ENCODE peak calls at places on chromosomes 13 and 19, in eight cellular contexts. One of them, this sample, is unnamed.

GRCh38 chr19:4327252-4327876 is 11.3 kb downstream of the STAP2 start:
- DNase-seq in brain microvascular endothelial cell: peak; percentile 82
- DNase-seq in pancreas: peak; percentile 78
- DNase-seq in CD4-positive, alpha-beta T cell: peak; percentile 70
- DNase-seq in fibroblast of lung: peak; percentile 22
- DNase-seq in ovary: peak; percentile 94
- DNase-seq in right atrium auricular region: peak; percentile 85
- DNase-seq in thoracic aorta: no peak
- DNase-seq in this sample: no peak

GRCh38 chr13:52736891-52737290 is 2.7 kb downstream of the CNMD start:
- DNase-seq in brain microvascular endothelial cell: no peak
- DNase-seq in pancreas: no peak
- DNase-seq in CD4-positive, alpha-beta T cell: no peak
- DNase-seq in fibroblast of lung: no peak
- DNase-seq in ovary: no peak
- DNase-seq in right atrium auricular region: no peak
- DNase-seq in thoracic aorta: no peak
- DNase-seq in this sample: no peak

GRCh38 chr19:32041681-32042292 is 303.6 kb upstream of the ZNF507 start:
- DNase-seq in brain microvascular endothelial cell: peak; percentile 10
- DNase-seq in pancreas: peak; percentile 49
- DNase-seq in CD4-positive, alpha-beta T cell: no peak
- DNase-seq in fibroblast of lung: peak; percentile 69
- DNase-seq in ovary: peak; percentile 84
- DNase-seq in right atrium auricular region: no peak
- DNase-seq in thoracic aorta: no peak
- DNase-seq in this sample: no peak

GRCh38 chr13:53622431-53622830 is 593.8 kb downstream of the OLFM4 start:
- DNase-seq in brain microvascular endothelial cell: no peak
- DNase-seq in pancreas: no peak
- DNase-seq in CD4-positive, alpha-beta T cell: no peak
- DNase-seq in fibroblast of lung: no peak
- DNase-seq in ovary: no peak
- DNase-seq in right atrium auricular region: no peak
- DNase-seq in thoracic aorta: no peak
- DNase-seq in this sample: no peak

GRCh38 chr13:30713133-30713532 is 22.2 kb upstream of the ALOX5AP start:
- DNase-seq in brain microvascular endothelial cell: no peak
- DNase-seq in pancreas: no peak
- DNase-seq in CD4-positive, alpha-beta T cell: no peak
- DNase-seq in fibroblast of lung: no peak
- DNase-seq in ovary: no peak
- DNase-seq in right atrium auricular region: peak; percentile 79
- DNase-seq in thoracic aorta: no peak
- DNase-seq in this sample: no peak

GRCh38 chr19:35120898-35121297 is 5.3 kb downstream of the FXYD3 start:
- DNase-seq in brain microvascular endothelial cell: no peak
- DNase-seq in pancreas: no peak
- DNase-seq in CD4-positive, alpha-beta T cell: no peak
- DNase-seq in fibroblast of lung: no peak
- DNase-seq in ovary: no peak
- DNase-seq in right atrium auricular region: no peak
- DNase-seq in thoracic aorta: no peak
- DNase-seq in this sample: no peak

GRCh38 chr13:103772576-103772975 is 706.4 kb upstream of the SLC10A2 start:
- DNase-seq in brain microvascular endothelial cell: no peak
- DNase-seq in pancreas: no peak
- DNase-seq in CD4-positive, alpha-beta T cell: no peak
- DNase-seq in fibroblast of lung: no peak
- DNase-seq in ovary: no peak
- DNase-seq in right atrium auricular region: no peak
- DNase-seq in thoracic aorta: no peak
- DNase-seq in this sample: no peak

GRCh38 chr13:26971990-26972888 is 199.4 kb downstream of the USP12 start:
- DNase-seq in brain microvascular endothelial cell: no peak
- DNase-seq in pancreas: peak; percentile 59
- DNase-seq in CD4-positive, alpha-beta T cell: peak; percentile 11
- DNase-seq in fibroblast of lung: peak; percentile 25
- DNase-seq in ovary: no peak
- DNase-seq in right atrium auricular region: no peak
- DNase-seq in thoracic aorta: no peak
- DNase-seq in this sample: no peak

GRCh38 chr13:77514336-77514726 is 21.2 kb upstream of the SCEL start:
- DNase-seq in brain microvascular endothelial cell: no peak
- DNase-seq in pancreas: no peak
- DNase-seq in CD4-positive, alpha-beta T cell: no peak
- DNase-seq in fibroblast of lung: no peak
- DNase-seq in ovary: no peak
- DNase-seq in right atrium auricular region: no peak
- DNase-seq in thoracic aorta: no peak
- DNase-seq in this sample: no peak

GRCh38 chr13:74761794-74762193 is 627.6 kb upstream of the KLF12 start:
- DNase-seq in brain microvascular endothelial cell: peak; percentile 13
- DNase-seq in pancreas: no peak
- DNase-seq in CD4-positive, alpha-beta T cell: no peak
- DNase-seq in fibroblast of lung: no peak
- DNase-seq in ovary: no peak
- DNase-seq in right atrium auricular region: no peak
- DNase-seq in thoracic aorta: no peak
- DNase-seq in this sample: no peak

GRCh38 chr19:40298026-40298425 is 12.9 kb upstream of the AKT2 start:
- DNase-seq in brain microvascular endothelial cell: no peak
- DNase-seq in pancreas: no peak
- DNase-seq in CD4-positive, alpha-beta T cell: no peak
- DNase-seq in fibroblast of lung: no peak
- DNase-seq in ovary: no peak
- DNase-seq in right atrium auricular region: no peak
- DNase-seq in thoracic aorta: no peak
- DNase-seq in this sample: no peak

GRCh38 chr13:110676057-110676510 is 29.8 kb downstream of the CARS2 start:
- DNase-seq in brain microvascular endothelial cell: no peak
- DNase-seq in pancreas: no peak
- DNase-seq in CD4-positive, alpha-beta T cell: no peak
- DNase-seq in fibroblast of lung: no peak
- DNase-seq in ovary: no peak
- DNase-seq in right atrium auricular region: no peak
- DNase-seq in thoracic aorta: no peak
- DNase-seq in this sample: no peak

GRCh38 chr19:980133-980998 is 3.8 kb upstream of the WDR18 start:
- DNase-seq in brain microvascular endothelial cell: no peak
- DNase-seq in pancreas: peak; percentile 54
- DNase-seq in CD4-positive, alpha-beta T cell: no peak
- DNase-seq in fibroblast of lung: no peak
- DNase-seq in ovary: no peak
- DNase-seq in right atrium auricular region: no peak
- DNase-seq in thoracic aorta: no peak
- DNase-seq in this sample: no peak

GRCh38 chr13:110226051-110226562 is 80.8 kb downstream of the COL4A1 start:
- DNase-seq in brain microvascular endothelial cell: peak; percentile 50
- DNase-seq in pancreas: no peak
- DNase-seq in CD4-positive, alpha-beta T cell: no peak
- DNase-seq in fibroblast of lung: peak; percentile 79
- DNase-seq in ovary: no peak
- DNase-seq in right atrium auricular region: no peak
- DNase-seq in thoracic aorta: no peak
- DNase-seq in this sample: no peak

GRCh38 chr13:42039457-42039945 is 8.9 kb upstream of the DGKH start:
- DNase-seq in brain microvascular endothelial cell: no peak
- DNase-seq in pancreas: no peak
- DNase-seq in CD4-positive, alpha-beta T cell: no peak
- DNase-seq in fibroblast of lung: no peak
- DNase-seq in ovary: no peak
- DNase-seq in right atrium auricular region: no peak
- DNase-seq in thoracic aorta: no peak
- DNase-seq in this sample: no peak
- TF ChIP-seq CTCF in brain microvascular endothelial cell: no peak
- TF ChIP-seq CTCF in pancreas: no peak
- TF ChIP-seq CTCF in CD4-positive, alpha-beta T cell: no peak
- TF ChIP-seq CTCF in fibroblast of lung: no peak
- TF ChIP-seq CTCF in ovary: no peak
- TF ChIP-seq CTCF in right atrium auricular region: no peak
- TF ChIP-seq CTCF in thoracic aorta: no peak
- TF ChIP-seq CTCF in this sample: peak; percentile 12

GRCh38 chr13:112057434-112057735 is 9.6 kb upstream of the SOX1 start:
- DNase-seq in brain microvascular endothelial cell: no peak
- DNase-seq in pancreas: no peak
- DNase-seq in CD4-positive, alpha-beta T cell: no peak
- DNase-seq in fibroblast of lung: no peak
- DNase-seq in ovary: no peak
- DNase-seq in right atrium auricular region: no peak
- DNase-seq in thoracic aorta: no peak
- DNase-seq in this sample: no peak
- H3K27me3 ChIP-seq in brain microvascular endothelial cell: peaks cover 93% of the 10 kb centered on the region
- H3K27me3 ChIP-seq in pancreas: peaks cover 38% of the 10 kb centered on the region
- H3K27me3 ChIP-seq in CD4-positive, alpha-beta T cell: peaks cover 99% of the 10 kb centered on the region
- H3K27me3 ChIP-seq in fibroblast of lung: peaks cover 55% of the 10 kb centered on the region
- H3K27me3 ChIP-seq in ovary: no peaks in the 10 kb centered on the region
- H3K27me3 ChIP-seq in right atrium auricular region: peaks cover 56% of the 10 kb centered on the region
- H3K27me3 ChIP-seq in thoracic aorta: peaks cover 10% of the 10 kb centered on the region
- H3K27me3 ChIP-seq in this sample: peaks cover 100% of the 10 kb centered on the region

DNA sequence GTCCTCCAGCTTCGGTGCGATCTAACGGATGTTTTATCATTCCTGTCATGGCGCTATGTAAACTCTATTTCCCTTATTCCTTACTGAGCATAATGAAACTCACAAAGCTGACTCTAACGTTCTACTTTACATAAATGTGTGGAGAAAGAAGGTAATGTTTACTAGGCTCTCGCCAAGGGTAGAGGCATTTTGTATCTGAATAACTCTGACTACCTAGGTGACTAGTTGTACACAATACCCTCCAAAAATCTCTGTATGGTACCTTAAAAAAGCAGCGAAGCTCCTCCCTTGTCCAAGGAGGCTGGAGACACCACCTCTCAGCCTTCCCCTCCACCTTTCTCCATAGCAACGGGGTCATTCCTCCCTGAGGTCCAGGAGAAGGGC is 316 bp upstream of the ZNF530 start:
- DNase-seq in brain microvascular endothelial cell: no peak
- DNase-seq in pancreas: no peak
- DNase-seq in CD4-positive, alpha-beta T cell: no peak
- DNase-seq in fibroblast of lung: no peak
- DNase-seq in ovary: no peak
- DNase-seq in right atrium auricular region: no peak
- DNase-seq in thoracic aorta: no peak
- DNase-seq in this sample: no peak
- H3K27ac ChIP-seq in brain microvascular endothelial cell: no peak overlapping the region
- H3K27ac ChIP-seq in pancreas: no peak overlapping the region
- H3K27ac ChIP-seq in CD4-positive, alpha-beta T cell: peak overlapping the region; percentile 29
- H3K27ac ChIP-seq in fibroblast of lung: no peak overlapping the region
- H3K27ac ChIP-seq in ovary: no peak overlapping the region
- H3K27ac ChIP-seq in right atrium auricular region: peak overlapping the region; percentile 60
- H3K27ac ChIP-seq in thoracic aorta: no peak overlapping the region
- H3K27ac ChIP-seq in this sample: no peak overlapping the region

DNA sequence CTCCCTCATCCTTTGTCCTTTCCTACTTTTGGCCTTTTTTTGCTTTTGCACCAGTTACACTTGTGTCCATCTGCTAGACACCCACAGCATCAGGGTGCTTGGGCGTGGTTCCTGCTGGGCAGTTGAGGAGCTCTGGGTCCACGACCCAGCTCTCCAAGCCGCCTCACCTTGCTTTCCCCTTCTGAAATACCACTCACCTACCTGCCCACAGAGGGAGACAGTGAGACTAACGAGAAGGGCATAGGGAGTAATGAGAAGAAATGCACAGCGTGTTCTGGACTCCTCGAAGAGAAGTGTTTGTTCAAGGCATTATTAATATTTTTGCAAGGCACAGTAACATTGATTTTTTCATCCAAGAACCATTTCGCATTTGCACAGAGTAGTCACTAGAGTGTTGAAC is 92.9 kb downstream of the DNAJC15 start:
- DNase-seq in brain microvascular endothelial cell: no peak
- DNase-seq in pancreas: no peak
- DNase-seq in CD4-positive, alpha-beta T cell: no peak
- DNase-seq in fibroblast of lung: no peak
- DNase-seq in ovary: no peak
- DNase-seq in right atrium auricular region: no peak
- DNase-seq in thoracic aorta: no peak
- DNase-seq in this sample: no peak
- TF ChIP-seq CTCF in brain microvascular endothelial cell: no peak
- TF ChIP-seq CTCF in pancreas: no peak
- TF ChIP-seq CTCF in CD4-positive, alpha-beta T cell: no peak
- TF ChIP-seq CTCF in fibroblast of lung: no peak
- TF ChIP-seq CTCF in ovary: no peak
- TF ChIP-seq CTCF in right atrium auricular region: no peak
- TF ChIP-seq CTCF in thoracic aorta: no peak
- TF ChIP-seq CTCF in this sample: peak; percentile 5

GRCh38 chr13:95643009-95643408 is 1.5 kb downstream of the DZIP1 start:
- DNase-seq in brain microvascular endothelial cell: no peak
- DNase-seq in pancreas: no peak
- DNase-seq in CD4-positive, alpha-beta T cell: no peak
- DNase-seq in fibroblast of lung: no peak
- DNase-seq in ovary: no peak
- DNase-seq in right atrium auricular region: no peak
- DNase-seq in thoracic aorta: no peak
- DNase-seq in this sample: no peak

GRCh38 chr13:95643814-95644598 is 500 bp downstream of the DZIP1 start:
- DNase-seq in brain microvascular endothelial cell: peak; percentile 37
- DNase-seq in pancreas: peak; percentile 38
- DNase-seq in CD4-positive, alpha-beta T cell: no peak
- DNase-seq in fibroblast of lung: peak; percentile 56
- DNase-seq in ovary: peak; percentile 51
- DNase-seq in right atrium auricular region: no peak
- DNase-seq in thoracic aorta: no peak
- DNase-seq in this sample: peak; percentile 71

GRCh38 chr13:95643471-95643813 is 1.1 kb downstream of the DZIP1 start:
- DNase-seq in brain microvascular endothelial cell: peak; percentile 27
- DNase-seq in pancreas: peak; percentile 14
- DNase-seq in CD4-positive, alpha-beta T cell: no peak
- DNase-seq in fibroblast of lung: peak; percentile 60
- DNase-seq in ovary: peak; percentile 23
- DNase-seq in right atrium auricular region: no peak
- DNase-seq in thoracic aorta: no peak
- DNase-seq in this sample: no peak

GRCh38 chr13:95641961-95642621 is 2.4 kb downstream of the DZIP1 start:
- DNase-seq in brain microvascular endothelial cell: peak; percentile 31
- DNase-seq in pancreas: peak; percentile 45
- DNase-seq in CD4-positive, alpha-beta T cell: no peak
- DNase-seq in fibroblast of lung: peak; percentile 45
- DNase-seq in ovary: peak; percentile 43
- DNase-seq in right atrium auricular region: no peak
- DNase-seq in thoracic aorta: no peak
- DNase-seq in this sample: no peak

GRCh38 chr13:95644611-95645052 is at the start of gene DZIP1:
- DNase-seq in brain microvascular endothelial cell: peak; percentile 81
- DNase-seq in pancreas: peak; percentile 81
- DNase-seq in CD4-positive, alpha-beta T cell: no peak
- DNase-seq in fibroblast of lung: peak; percentile 87
- DNase-seq in ovary: peak; percentile 90
- DNase-seq in right atrium auricular region: peak; percentile 84
- DNase-seq in thoracic aorta: peak; percentile 15
- DNase-seq in this sample: peak; percentile 83
- H3K27me3 ChIP-seq in brain microvascular endothelial cell: no peaks in the 10 kb centered on the region
- H3K27me3 ChIP-seq in pancreas: no peaks in the 10 kb centered on the region
- H3K27me3 ChIP-seq in CD4-positive, alpha-beta T cell: peaks cover 41% of the 10 kb centered on the region
- H3K27me3 ChIP-seq in fibroblast of lung: no peaks in the 10 kb centered on the region
- H3K27me3 ChIP-seq in ovary: no peaks in the 10 kb centered on the region
- H3K27me3 ChIP-seq in right atrium auricular region: no peaks in the 10 kb centered on the region
- H3K27me3 ChIP-seq in thoracic aorta: no peaks in the 10 kb centered on the region
- H3K27me3 ChIP-seq in this sample: no peaks in the 10 kb centered on the region

GRCh38 chr13:42215578-42216421 is 56.2 kb upstream of the AKAP11 start:
- DNase-seq in brain microvascular endothelial cell: peak; percentile 38
- DNase-seq in pancreas: no peak
- DNase-seq in CD4-positive, alpha-beta T cell: no peak
- DNase-seq in fibroblast of lung: peak; percentile 68
- DNase-seq in ovary: no peak
- DNase-seq in right atrium auricular region: no peak
- DNase-seq in thoracic aorta: no peak
- DNase-seq in this sample: no peak
- H3K27ac ChIP-seq in brain microvascular endothelial cell: no peak overlapping the region
- H3K27ac ChIP-seq in pancreas: no peak overlapping the region
- H3K27ac ChIP-seq in CD4-positive, alpha-beta T cell: no peak overlapping the region
- H3K27ac ChIP-seq in fibroblast of lung: no peak overlapping the region
- H3K27ac ChIP-seq in ovary: no peak overlapping the region
- H3K27ac ChIP-seq in right atrium auricular region: no peak overlapping the region
- H3K27ac ChIP-seq in thoracic aorta: no peak overlapping the region
- H3K27ac ChIP-seq in this sample: no peak overlapping the region

This sample was measured in RWPE2.